ENCODE peak calls at places on chromosomes 3 and 15, in four cellular contexts. One of them, this sample, is unnamed. For H3K36me3 and H3K9me3, the result is how much of the 10 kb centered on the place peaks cover.

GRCh38 chr3:154095832-154096421 is 25.3 kb upstream of the ARHGEF26 start:
- DNase-seq in K562: no peak
- DNase-seq in spleen: no peak
- DNase-seq in breast epithelium: no peak
- DNase-seq in this sample: no peak

GRCh38 chr3:7340795-7341194 is 479.9 kb downstream of the GRM7 start:
- DNase-seq in K562: no peak
- DNase-seq in spleen: no peak
- DNase-seq in breast epithelium: peak
- DNase-seq in this sample: no peak

GRCh38 chr3:156332304-156332703 is 211.9 kb downstream of the KCNAB1 start:
- DNase-seq in K562: no peak
- DNase-seq in spleen: no peak
- DNase-seq in breast epithelium: no peak
- DNase-seq in this sample: no peak

GRCh38 chr3:148528024-148528423 is 169.7 kb upstream of the AGTR1 start:
- DNase-seq in K562: no peak
- DNase-seq in spleen: no peak
- DNase-seq in breast epithelium: no peak
- DNase-seq in this sample: no peak

GRCh38 chr3:27114684-27115083 is 254.5 kb downstream of the NEK10 start:
- DNase-seq in K562: no peak
- DNase-seq in spleen: no peak
- DNase-seq in breast epithelium: no peak
- DNase-seq in this sample: no peak

GRCh38 chr3:178419078-178419477 is 117.2 kb upstream of the KCNMB2 start:
- DNase-seq in K562: no peak
- DNase-seq in spleen: no peak
- DNase-seq in breast epithelium: no peak
- DNase-seq in this sample: no peak

GRCh38 chr3:72271923-72272322 is 487.0 kb upstream of the PROK2 start:
- DNase-seq in K562: no peak
- DNase-seq in spleen: no peak
- DNase-seq in breast epithelium: no peak
- DNase-seq in this sample: no peak

GRCh38 chr15:93955197-93955596 is 276.2 kb upstream of the MCTP2 start:
- DNase-seq in K562: no peak
- DNase-seq in spleen: no peak
- DNase-seq in breast epithelium: no peak
- DNase-seq in this sample: no peak

GRCh38 chr15:53272116-53272515 is 482.0 kb upstream of the ONECUT1 start:
- DNase-seq in K562: no peak
- DNase-seq in spleen: no peak
- DNase-seq in breast epithelium: no peak
- DNase-seq in this sample: no peak

GRCh38 chr15:69825941-69826817 is 271.5 kb downstream of the TLE3 start:
- DNase-seq in K562: no peak
- DNase-seq in spleen: no peak
- DNase-seq in breast epithelium: no peak
- DNase-seq in this sample: no peak

GRCh38 chr3:126423191-126424038 is 28.7 kb downstream of the CFAP100 start:
- DNase-seq in K562: no peak
- DNase-seq in spleen: peak
- DNase-seq in breast epithelium: no peak
- DNase-seq in this sample: no peak

GRCh38 chr15:72203507-72203837 is 5.9 kb upstream of the GRAMD2A start:
- DNase-seq in K562: no peak
- DNase-seq in spleen: no peak
- DNase-seq in breast epithelium: peak
- DNase-seq in this sample: no peak

GRCh38 chr3:20080956-20081554 is 40.8 kb downstream of the KAT2B start:
- DNase-seq in K562: no peak
- DNase-seq in spleen: peak
- DNase-seq in breast epithelium: peak
- DNase-seq in this sample: peak

GRCh38 chr15:29083858-29084257 is 185.8 kb downstream of the NSMCE3 start:
- DNase-seq in K562: no peak
- DNase-seq in spleen: no peak
- DNase-seq in breast epithelium: no peak
- DNase-seq in this sample: no peak

GRCh38 chr15:80072285-80072684 is 12.8 kb downstream of the ZFAND6 start:
- DNase-seq in K562: peak
- DNase-seq in spleen: no peak
- DNase-seq in breast epithelium: no peak
- DNase-seq in this sample: no peak

GRCh38 chr3:150149651-150150051 is 179.0 kb upstream of the PFN2 start:
- DNase-seq in K562: no peak
- DNase-seq in spleen: no peak
- DNase-seq in breast epithelium: no peak
- DNase-seq in this sample: no peak

GRCh38 chr3:13543251-13543650 is 5.7 kb upstream of the FBLN2 start:
- DNase-seq in K562: no peak
- DNase-seq in spleen: no peak
- DNase-seq in breast epithelium: peak
- DNase-seq in this sample: peak

GRCh38 chr15:81194723-81195122 is 2.0 kb upstream of the IL16 start:
- DNase-seq in K562: no peak
- DNase-seq in spleen: no peak
- DNase-seq in breast epithelium: no peak
- DNase-seq in this sample: peak

GRCh38 chr3:50830451-50830850 is 155.7 kb downstream of the DOCK3 start:
- DNase-seq in K562: no peak
- DNase-seq in spleen: no peak
- DNase-seq in breast epithelium: no peak
- DNase-seq in this sample: no peak

GRCh38 chr3:45664558-45664957 is 24.6 kb upstream of the SACM1L start:
- DNase-seq in K562: no peak
- DNase-seq in spleen: peak
- DNase-seq in breast epithelium: peak
- DNase-seq in this sample: no peak

GRCh38 chr3:183868804-183869203 is 15.9 kb downstream of the PARL start:
- DNase-seq in K562: no peak
- DNase-seq in spleen: no peak
- DNase-seq in breast epithelium: no peak
- DNase-seq in this sample: no peak

GRCh38 chr15:67185051-67185450 is 69.4 kb downstream of the AAGAB start:
- DNase-seq in K562: no peak
- DNase-seq in spleen: peak
- DNase-seq in breast epithelium: no peak
- DNase-seq in this sample: no peak

GRCh38 chr15:65386886-65387285 is 9.1 kb upstream of the IGDCC3 start:
- DNase-seq in K562: no peak
- DNase-seq in spleen: no peak
- DNase-seq in breast epithelium: no peak
- DNase-seq in this sample: no peak

GRCh38 chr15:89749951-89750559 is 994 bp downstream of the MESP1 start:
- DNase-seq in K562: no peak
- DNase-seq in spleen: no peak
- DNase-seq in breast epithelium: no peak
- DNase-seq in this sample: no peak

GRCh38 chr3:123314409-123315270 is 112.9 kb downstream of the SEC22A start:
- DNase-seq in K562: peak
- DNase-seq in spleen: peak
- DNase-seq in breast epithelium: no peak
- DNase-seq in this sample: no peak

GRCh38 chr15:83436513-83437158 is 10.5 kb upstream of the SH3GL3 start:
- DNase-seq in K562: peak
- DNase-seq in spleen: no peak
- DNase-seq in breast epithelium: no peak
- DNase-seq in this sample: no peak

GRCh38 chr3:179811321-179812095 is 158.7 kb downstream of the USP13 start:
- DNase-seq in K562: peak
- DNase-seq in spleen: no peak
- DNase-seq in breast epithelium: no peak
- DNase-seq in this sample: no peak

GRCh38 chr15:89042387-89042786 is 45.9 kb upstream of the ABHD2 start:
- DNase-seq in K562: no peak
- DNase-seq in spleen: no peak
- DNase-seq in breast epithelium: no peak
- DNase-seq in this sample: no peak

GRCh38 chr3:133815386-133815785 is 9.8 kb downstream of the SRPRB start:
- DNase-seq in K562: no peak
- DNase-seq in spleen: no peak
- DNase-seq in breast epithelium: no peak
- DNase-seq in this sample: no peak

GRCh38 chr15:63473007-63473748 is 31.2 kb upstream of the USP3 start:
- DNase-seq in K562: no peak
- DNase-seq in spleen: no peak
- DNase-seq in breast epithelium: no peak
- DNase-seq in this sample: no peak

GRCh38 chr3:145882416-145882815 is 278.6 kb downstream of the PLOD2 start:
- DNase-seq in K562: no peak
- DNase-seq in spleen: no peak
- DNase-seq in breast epithelium: no peak
- DNase-seq in this sample: no peak

GRCh38 chr15:31202953-31203352 is 101.4 kb upstream of the TRPM1 start:
- DNase-seq in K562: no peak
- DNase-seq in spleen: no peak
- DNase-seq in breast epithelium: no peak
- DNase-seq in this sample: no peak

GRCh38 chr15:68056097-68056865 is 2.2 kb downstream of the PIAS1 start:
- DNase-seq in K562: no peak
- DNase-seq in spleen: no peak
- DNase-seq in breast epithelium: no peak
- DNase-seq in this sample: no peak

GRCh38 chr3:157274644-157275137 is 114.7 kb upstream of the CCNL1 start:
- DNase-seq in K562: no peak
- DNase-seq in spleen: no peak
- DNase-seq in breast epithelium: no peak
- DNase-seq in this sample: no peak

GRCh38 chr3:107285197-107285596 is 92.0 kb upstream of the CCDC54 start:
- DNase-seq in K562: no peak
- DNase-seq in spleen: no peak
- DNase-seq in breast epithelium: no peak
- DNase-seq in this sample: no peak

GRCh38 chr15:56098230-56098899 is 105.0 kb upstream of the NEDD4 start:
- DNase-seq in K562: no peak
- DNase-seq in spleen: no peak
- DNase-seq in breast epithelium: no peak
- DNase-seq in this sample: no peak
- H3K36me3 ChIP-seq in K562: half or more
- H3K36me3 ChIP-seq in spleen: under half
- H3K36me3 ChIP-seq in breast epithelium: under half
- H3K36me3 ChIP-seq in this sample: half or more

GRCh38 chr3:23810342-23811116 is 4.8 kb downstream of the UBE2E1 start:
- DNase-seq in K562: peak
- DNase-seq in spleen: peak
- DNase-seq in breast epithelium: no peak
- DNase-seq in this sample: peak
- TF ChIP-seq POLR2A in K562: peak
- TF ChIP-seq POLR2A in spleen: no peak
- TF ChIP-seq POLR2A in breast epithelium: no peak
- TF ChIP-seq POLR2A in this sample: no peak

GRCh38 chr3:16474920-16475319 is 38.6 kb downstream of the RFTN1 start:
- DNase-seq in K562: no peak
- DNase-seq in spleen: no peak
- DNase-seq in breast epithelium: no peak
- DNase-seq in this sample: no peak

GRCh38 chr3:16474304-16474703 is 39.2 kb downstream of the RFTN1 start:
- DNase-seq in K562: no peak
- DNase-seq in spleen: no peak
- DNase-seq in breast epithelium: no peak
- DNase-seq in this sample: no peak

GRCh38 chr3:16470590-16470989 is 42.9 kb downstream of the RFTN1 start:
- DNase-seq in K562: no peak
- DNase-seq in spleen: no peak
- DNase-seq in breast epithelium: no peak
- DNase-seq in this sample: no peak

GRCh38 chr3:16471897-16472296 is 41.6 kb downstream of the RFTN1 start:
- DNase-seq in K562: no peak
- DNase-seq in spleen: no peak
- DNase-seq in breast epithelium: no peak
- DNase-seq in this sample: no peak

GRCh38 chr3:16472593-16472992 is 40.9 kb downstream of the RFTN1 start:
- DNase-seq in K562: no peak
- DNase-seq in spleen: no peak
- DNase-seq in breast epithelium: no peak
- DNase-seq in this sample: no peak
- H3K9me3 ChIP-seq in K562: under half
- H3K9me3 ChIP-seq in spleen: under half
- H3K9me3 ChIP-seq in breast epithelium: under half
- H3K9me3 ChIP-seq in this sample: under half

DNA sequence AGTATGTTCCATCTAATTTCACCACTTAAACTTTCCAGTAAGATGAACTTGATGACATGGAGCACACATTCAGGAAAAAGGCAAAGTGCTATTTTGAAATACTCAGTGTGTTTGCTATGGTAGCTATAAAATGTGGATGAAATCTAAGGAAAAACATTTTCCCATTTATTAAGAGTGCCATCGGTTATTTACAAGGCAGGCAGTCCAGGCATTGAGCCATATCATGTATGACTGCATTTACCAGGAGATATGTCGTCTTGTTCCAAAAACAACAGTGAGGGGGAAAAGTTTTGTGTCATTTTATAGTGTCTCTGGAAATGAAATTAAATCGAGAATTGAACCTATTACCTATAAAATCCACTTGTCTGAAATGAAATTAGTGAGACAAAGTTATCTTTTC is 13.7 kb downstream of the ANXA2 start:
- DNase-seq in K562: no peak
- DNase-seq in spleen: no peak
- DNase-seq in breast epithelium: no peak
- DNase-seq in this sample: no peak
- H3K36me3 ChIP-seq in K562: half or more
- H3K36me3 ChIP-seq in spleen: under half
- H3K36me3 ChIP-seq in breast epithelium: under half
- H3K36me3 ChIP-seq in this sample: under half

DNA sequence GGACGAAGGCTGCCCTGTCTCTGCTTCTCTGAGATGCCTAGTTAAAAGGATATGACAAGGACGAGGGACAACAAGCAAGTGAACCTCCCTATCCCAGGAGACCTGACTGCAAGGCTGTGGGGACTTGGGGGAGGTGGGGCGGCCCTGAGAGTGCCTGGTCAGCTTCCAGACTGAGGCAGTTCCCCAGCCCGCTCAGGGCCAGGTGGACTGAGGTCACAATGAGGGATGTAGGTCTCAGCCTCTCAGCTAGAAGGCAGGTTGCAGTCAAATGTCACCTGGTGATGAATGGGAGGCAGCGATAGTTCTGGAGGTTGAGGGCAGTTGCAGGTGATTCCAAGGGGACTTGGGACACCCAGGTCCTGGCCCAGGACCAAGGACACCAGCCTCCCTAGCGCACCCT is 30.6 kb downstream of the TKT start:
- DNase-seq in K562: no peak
- DNase-seq in spleen: no peak
- DNase-seq in breast epithelium: no peak
- DNase-seq in this sample: no peak
- TF ChIP-seq POLR2A in K562: no peak
- TF ChIP-seq POLR2A in spleen: no peak
- TF ChIP-seq POLR2A in breast epithelium: no peak
- TF ChIP-seq POLR2A in this sample: no peak

This sample was measured in suprapubic skin.